ENCODE peak calls at places on chromosomes 7 and 10, in four cellular contexts. X is HFF-Myc, E is tibial nerve, T is heart left ventricle. Q is an unnamed sample.

GRCh38 chr10:27865221-27865635 is 119.6 kb upstream of the MKX start:
- DNase-seq in X (peak), E (no peak), T (no peak), Q (no peak)

GRCh38 chr10:10500941-10501340 is 516.7 kb upstream of the CELF2 start:
- DNase-seq in X (no peak), E (no peak), T (no peak), Q (no peak)

GRCh38 chr7:131619336-131620305 is 63.2 kb upstream of the PODXL start:
- DNase-seq in X (no peak), E (no peak), T (no peak), Q (no peak)

GRCh38 chr10:102113261-102113955 is 6.8 kb downstream of the LDB1 start:
- DNase-seq in X (no peak), E (no peak), T (no peak), Q (no peak)

GRCh38 chr7:31444196-31444595 is 69.7 kb upstream of the ITPRID1 start:
- DNase-seq in X (no peak), E (no peak), T (no peak), Q (no peak)

GRCh38 chr7:11747715-11748485 is 84.1 kb downstream of the THSD7A start:
- DNase-seq in X (no peak), E (no peak), T (no peak), Q (no peak)

GRCh38 chr7:24922099-24922773 is 57.7 kb downstream of the OSBPL3 start:
- DNase-seq in X (no peak), E (no peak), T (no peak), Q (no peak)

GRCh38 chr7:137519964-137520363 is 176.4 kb upstream of the PTN start:
- DNase-seq in X (no peak), E (no peak), T (no peak), Q (no peak)

GRCh38 chr7:137715101-137715500 is 131.7 kb downstream of the DGKI start:
- DNase-seq in X (no peak), E (no peak), T (no peak), Q (no peak)

GRCh38 chr10:89296227-89296648 is 5.6 kb upstream of the IFIT2 start:
- DNase-seq in X (no peak), E (no peak), T (no peak), Q (no peak)

DNA sequence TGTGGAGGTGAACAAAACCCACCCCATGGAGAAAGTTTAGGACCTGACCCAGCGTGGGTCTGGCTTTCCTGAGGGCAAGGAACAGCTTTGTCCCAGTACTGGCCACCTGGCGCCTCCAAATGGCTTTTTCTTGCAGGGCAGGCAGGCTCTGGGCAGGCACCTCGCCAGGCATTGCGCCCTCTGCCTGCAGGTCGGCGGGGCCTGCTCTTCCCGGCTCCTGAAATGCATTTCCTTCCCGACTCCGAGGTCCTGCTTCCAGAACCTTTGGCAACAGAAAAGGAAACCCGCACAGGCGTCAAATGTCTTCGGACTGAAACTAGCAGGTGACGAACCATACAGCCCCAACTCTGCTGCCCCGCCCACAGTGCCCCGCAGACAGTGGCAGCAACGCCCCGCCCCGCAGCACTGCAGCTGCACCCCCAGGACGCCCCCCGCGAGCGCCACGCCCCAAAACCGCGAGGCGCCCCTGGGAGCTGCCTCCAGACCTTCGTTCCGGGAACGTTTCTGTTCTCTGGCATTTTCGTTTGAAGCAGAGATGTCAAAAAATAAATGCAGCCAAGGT is 65.5 kb downstream of the C10orf143 start:
- DNase-seq in X (no peak), E (no peak), T (no peak), Q (no peak)
- TF ChIP-seq CTCF in X (peak), E (no peak), T (peak), Q (peak)

DNA sequence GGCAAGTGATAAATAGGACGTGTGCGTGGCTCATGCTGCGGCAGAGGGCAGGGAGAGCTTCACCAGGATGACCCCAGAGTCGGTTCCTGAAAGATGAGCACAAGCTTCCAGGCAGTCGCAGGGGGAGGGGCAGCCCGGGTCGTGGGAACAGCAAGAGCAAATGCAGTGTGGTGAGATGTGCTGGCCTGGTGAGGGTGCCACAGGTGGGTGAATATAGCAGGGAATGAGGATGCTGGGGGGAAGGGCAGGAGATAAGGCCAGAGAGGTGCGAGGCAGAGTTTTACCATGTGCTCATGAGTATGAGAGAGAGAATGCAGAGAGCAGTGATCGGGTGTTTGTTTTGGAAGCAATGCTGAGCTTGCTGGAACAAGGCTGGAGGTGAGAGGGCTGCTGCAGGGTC is 70.8 kb downstream of the ATXN7L1 start:
- DNase-seq in X (no peak), E (no peak), T (no peak), Q (no peak)
- TF ChIP-seq CTCF in X (no peak), E (no peak), T (no peak), Q (no peak)

GRCh38 chr7:33459340-33459751 is 330.0 kb downstream of the BBS9 start:
- DNase-seq in X (peak), E (no peak), T (no peak), Q (no peak)
- TF ChIP-seq CTCF in X (peak), E (peak), T (peak), Q (peak)

DNA sequence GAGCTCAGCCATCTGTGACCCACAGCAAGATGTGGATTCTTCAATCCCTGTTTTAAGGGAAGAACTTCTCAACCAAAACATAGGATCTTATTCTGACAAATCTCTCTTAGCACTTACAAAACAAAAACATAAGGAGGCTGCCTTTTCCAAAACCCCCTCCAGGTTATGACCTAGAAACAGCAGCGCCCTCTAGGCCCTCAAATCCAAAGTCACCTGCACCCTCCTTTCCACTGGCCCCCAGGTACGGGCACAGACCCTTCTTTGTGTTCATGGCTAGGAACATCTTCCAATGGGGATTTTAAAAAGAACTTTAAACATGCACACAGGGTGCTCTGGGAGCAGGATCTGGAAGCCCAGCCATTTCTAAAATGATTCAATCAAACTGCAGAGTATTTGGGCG is 100.2 kb downstream of the FGFR2 start:
- DNase-seq in X (no peak), E (no peak), T (no peak), Q (no peak)
- TF ChIP-seq CTCF in X (no peak), E (no peak), T (no peak), Q (no peak)

DNA sequence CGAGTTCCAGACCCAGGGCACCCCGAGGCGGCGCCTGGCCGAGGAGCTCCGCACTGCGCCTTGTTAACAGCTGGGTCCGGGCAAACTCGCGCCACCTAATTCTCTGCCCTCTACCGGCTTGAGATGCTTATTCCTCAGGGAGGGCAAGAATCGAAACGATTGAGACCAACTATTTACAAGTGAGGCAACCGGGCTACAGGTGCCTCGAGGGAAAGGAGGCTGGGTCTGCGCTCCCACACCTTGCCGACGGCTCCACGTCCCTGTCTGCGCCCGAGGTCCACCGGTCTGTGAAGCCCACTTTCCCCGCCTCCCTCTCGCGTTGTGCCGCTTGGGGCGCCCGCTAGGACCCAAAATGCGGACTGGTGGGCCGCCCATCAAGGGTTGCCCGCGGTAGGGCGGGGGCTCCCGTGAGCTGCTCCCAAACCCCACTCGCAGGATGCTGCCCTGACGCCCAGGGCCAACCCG is 527 bp downstream of the AKR1B1 start:
- DNase-seq in X (no peak), E (no peak), T (peak), Q (no peak)
- TF ChIP-seq CTCF in X (peak), E (peak), T (peak), Q (no peak)

DNA sequence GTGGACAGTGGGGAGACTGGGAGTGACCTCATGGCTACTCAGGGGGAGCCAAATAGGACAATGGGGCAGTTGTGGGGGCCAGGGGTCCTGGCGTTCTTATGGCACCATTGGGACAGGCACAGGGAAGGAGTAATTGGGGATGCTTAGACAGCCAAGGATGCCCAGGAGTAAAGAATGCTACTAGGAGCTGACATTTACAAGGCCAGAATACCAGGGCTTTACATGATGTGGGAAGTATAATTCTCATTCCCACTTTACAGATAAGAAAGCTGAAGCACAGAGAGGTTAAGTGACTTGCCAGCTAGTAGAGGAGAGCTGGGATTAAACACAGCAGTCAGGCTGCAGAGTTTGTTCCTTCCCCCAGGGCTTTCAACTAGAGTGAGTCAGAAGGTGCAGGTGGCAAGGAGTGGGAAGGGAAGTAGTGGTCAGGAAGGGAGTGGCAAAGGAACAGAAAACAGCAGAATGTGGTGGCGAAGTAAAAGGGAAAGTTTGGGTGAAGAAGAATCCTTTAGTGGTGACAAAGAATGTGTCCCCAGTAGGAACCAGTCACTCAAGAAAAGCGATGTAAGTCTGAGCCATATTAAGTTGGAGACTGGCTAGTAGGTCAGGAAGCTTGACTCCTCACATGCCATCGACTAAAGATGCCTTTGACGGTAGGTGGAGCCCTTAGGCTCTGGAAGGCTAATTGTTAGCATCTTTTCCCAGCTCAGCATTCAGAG is 32.8 kb downstream of the CPVL start:
- DNase-seq in X (peak), E (no peak), T (no peak), Q (no peak)
- TF ChIP-seq CTCF in X (peak), E (no peak), T (peak), Q (peak)

DNA sequence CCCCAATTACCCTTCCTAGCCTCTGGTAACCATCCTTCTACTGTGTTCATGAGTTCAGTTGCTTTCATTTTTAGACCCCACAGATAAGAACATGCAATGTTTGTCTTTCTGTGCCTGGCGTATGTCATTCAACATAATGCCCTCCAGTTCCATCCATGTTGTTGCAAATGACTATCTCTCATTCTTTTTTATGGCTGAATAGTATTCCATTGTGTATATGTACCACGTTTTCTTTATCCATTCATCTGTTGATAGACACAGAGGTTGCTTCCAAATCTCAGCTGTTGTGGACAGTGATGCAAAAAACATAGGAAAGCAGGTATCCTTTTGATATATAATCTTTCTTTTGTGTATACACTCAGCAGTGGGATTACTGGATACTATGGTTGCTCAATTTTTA is 51.2 kb downstream of the RAPGEF5 start:
- DNase-seq in X (no peak), E (no peak), T (no peak), Q (no peak)
- TF ChIP-seq CTCF in X (no peak), E (no peak), T (no peak), Q (no peak)

DNA sequence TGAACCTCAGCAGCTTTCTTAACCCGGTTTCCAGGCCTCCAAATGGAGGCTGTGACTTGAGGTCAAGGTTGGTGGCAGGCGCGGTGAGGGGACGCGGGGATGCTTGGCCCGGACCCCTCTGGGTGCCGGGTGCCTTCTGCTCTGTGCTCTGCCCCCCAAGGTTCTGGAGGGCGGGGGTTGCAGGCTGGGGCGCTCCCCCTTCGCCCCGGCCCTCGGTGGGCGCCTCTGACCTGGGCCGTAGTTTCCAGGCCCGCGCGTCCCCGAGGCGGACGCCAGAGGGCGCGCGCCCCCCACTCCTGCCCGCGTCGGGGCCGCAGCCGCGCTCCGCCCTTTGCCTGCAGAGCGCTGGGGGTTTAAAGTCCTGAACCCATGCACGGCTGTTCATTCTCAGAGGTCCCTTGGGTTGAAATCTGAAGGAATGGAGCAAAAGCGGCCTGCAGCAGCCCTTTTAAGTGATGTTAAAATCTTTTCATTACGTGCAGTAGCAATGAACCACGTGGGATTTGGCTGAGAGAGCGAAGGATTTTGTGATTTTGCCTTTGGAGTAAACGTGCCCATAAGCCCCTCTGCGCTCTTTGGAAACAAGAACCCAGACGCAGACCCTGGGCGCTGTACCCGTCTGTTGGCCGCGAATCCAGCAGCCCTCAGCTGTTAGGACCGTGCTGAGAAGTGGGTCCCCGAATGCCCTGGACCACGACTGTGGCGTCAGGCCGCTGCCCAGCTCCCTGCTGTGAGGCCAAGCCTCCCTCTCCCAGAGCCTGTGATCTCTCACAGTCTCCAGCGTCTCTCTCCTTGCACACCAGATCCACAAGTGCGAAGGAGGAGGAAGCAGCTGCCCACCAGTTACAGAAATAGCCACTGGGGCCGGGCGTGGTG is 135.0 kb downstream of the ACTR3B start:
- DNase-seq in X (no peak), E (no peak), T (no peak), Q (peak)
- TF ChIP-seq CTCF in X (peak), E (peak), T (peak), Q (peak)

GRCh38 chr10:97647556-97647955 is 7.1 kb downstream of the PI4K2A start:
- DNase-seq in X (no peak), E (no peak), T (no peak), Q (no peak)

GRCh38 chr10:97648557-97649404 is 8.3 kb downstream of the PI4K2A start:
- DNase-seq in X (peak), E (no peak), T (no peak), Q (no peak)

GRCh38 chr10:97656777-97657176 is 16.3 kb downstream of the PI4K2A start:
- DNase-seq in X (no peak), E (no peak), T (no peak), Q (no peak)

DNA sequence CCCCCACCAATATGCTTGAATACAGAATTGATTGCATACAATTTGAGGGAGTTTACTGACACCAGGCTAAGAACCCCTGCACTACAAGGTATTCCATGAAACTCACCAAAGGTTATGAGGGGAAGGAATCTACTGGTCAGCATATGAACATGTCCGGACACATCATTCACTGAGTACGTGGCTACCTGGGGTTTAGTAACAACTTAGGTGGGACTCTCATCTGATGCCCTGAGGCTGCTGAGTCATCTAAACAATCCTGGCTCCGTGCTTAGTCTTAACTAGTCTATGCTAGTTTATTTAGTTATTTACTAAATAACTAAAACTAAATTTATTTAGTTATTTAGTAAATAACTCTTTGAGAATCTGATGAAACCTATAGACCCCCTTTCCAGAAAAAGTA is 11.3 kb downstream of the PI4K2A start:
- DNase-seq in X (no peak), E (no peak), T (no peak), Q (no peak)
- TF ChIP-seq CTCF in X (no peak), E (no peak), T (no peak), Q (no peak)